ENCODE peak calls at places on chromosomes 2 and 18, in four cellular contexts. One of them, this sample, is unnamed.

GRCh38 chr2:241974851-241975592 is 105.5 kb downstream of the RTP5 start:
- DNase-seq in K562: no peak
- DNase-seq in GM23338: no peak
- DNase-seq in neural progenitor cell: no peak
- DNase-seq in this sample: no peak

GRCh38 chr2:45647346-45647745 is 4.1 kb upstream of the PRKCE start:
- DNase-seq in K562: no peak
- DNase-seq in GM23338: no peak
- DNase-seq in neural progenitor cell: no peak
- DNase-seq in this sample: no peak

GRCh38 chr18:36130039-36130831 is 536 bp downstream of the ELP2 start:
- DNase-seq in K562: peak
- DNase-seq in GM23338: no peak
- DNase-seq in neural progenitor cell: no peak
- DNase-seq in this sample: no peak

GRCh38 chr2:173076557-173077345 is 1.1 kb downstream of the MAP3K20 start:
- DNase-seq in K562: peak
- DNase-seq in GM23338: peak
- DNase-seq in neural progenitor cell: peak
- DNase-seq in this sample: no peak

GRCh38 chr18:39414009-39414700 is 1848.6 kb upstream of the CELF4 start:
- DNase-seq in K562: no peak
- DNase-seq in GM23338: no peak
- DNase-seq in neural progenitor cell: no peak
- DNase-seq in this sample: peak

GRCh38 chr2:112713926-112714325 is 6.9 kb upstream of the NT5DC4 start:
- DNase-seq in K562: no peak
- DNase-seq in GM23338: no peak
- DNase-seq in neural progenitor cell: no peak
- DNase-seq in this sample: no peak

GRCh38 chr18:45386256-45386655 is 229.0 kb upstream of the SLC14A2 start:
- DNase-seq in K562: peak
- DNase-seq in GM23338: peak
- DNase-seq in neural progenitor cell: peak
- DNase-seq in this sample: no peak

GRCh38 chr18:78975699-78976098 is 3.9 kb upstream of the SALL3 start:
- DNase-seq in K562: no peak
- DNase-seq in GM23338: no peak
- DNase-seq in neural progenitor cell: no peak
- DNase-seq in this sample: no peak

GRCh38 chr2:39234754-39235153 is 9.0 kb downstream of the CDKL4 start:
- DNase-seq in K562: no peak
- DNase-seq in GM23338: no peak
- DNase-seq in neural progenitor cell: no peak
- DNase-seq in this sample: no peak

GRCh38 chr2:73850009-73850408 is 21.2 kb downstream of the STAMBP start:
- DNase-seq in K562: no peak
- DNase-seq in GM23338: no peak
- DNase-seq in neural progenitor cell: no peak
- DNase-seq in this sample: no peak

GRCh38 chr2:48332286-48332685 is 197.7 kb upstream of the STON1 start:
- DNase-seq in K562: peak
- DNase-seq in GM23338: no peak
- DNase-seq in neural progenitor cell: no peak
- DNase-seq in this sample: no peak

GRCh38 chr18:11783716-11784331 is 67.4 kb upstream of the CHMP1B start:
- DNase-seq in K562: no peak
- DNase-seq in GM23338: no peak
- DNase-seq in neural progenitor cell: no peak
- DNase-seq in this sample: no peak

GRCh38 chr2:112150447-112150846 is 12.3 kb downstream of the FBLN7 start:
- DNase-seq in K562: no peak
- DNase-seq in GM23338: no peak
- DNase-seq in neural progenitor cell: no peak
- DNase-seq in this sample: peak

GRCh38 chr2:39241588-39241987 is 2.2 kb downstream of the CDKL4 start:
- DNase-seq in K562: no peak
- DNase-seq in GM23338: peak
- DNase-seq in neural progenitor cell: no peak
- DNase-seq in this sample: no peak

GRCh38 chr2:74511104-74511989 is 2.9 kb upstream of the TLX2 start:
- DNase-seq in K562: no peak
- DNase-seq in GM23338: no peak
- DNase-seq in neural progenitor cell: no peak
- DNase-seq in this sample: no peak

GRCh38 chr2:172635548-172635947 is 79.7 kb downstream of the PDK1 start:
- DNase-seq in K562: no peak
- DNase-seq in GM23338: peak
- DNase-seq in neural progenitor cell: no peak
- DNase-seq in this sample: no peak

GRCh38 chr2:26034597-26035067 is 748 bp downstream of the RAB10 start:
- DNase-seq in K562: no peak
- DNase-seq in GM23338: peak
- DNase-seq in neural progenitor cell: peak
- DNase-seq in this sample: peak

GRCh38 chr18:51229328-51229727 is 31.8 kb upstream of the MEX3C start:
- DNase-seq in K562: no peak
- DNase-seq in GM23338: no peak
- DNase-seq in neural progenitor cell: no peak
- DNase-seq in this sample: no peak

GRCh38 chr2:54470241-54470938 is 14.3 kb downstream of the SPTBN1 start:
- DNase-seq in K562: no peak
- DNase-seq in GM23338: no peak
- DNase-seq in neural progenitor cell: no peak
- DNase-seq in this sample: no peak

GRCh38 chr2:193837368-193837767 is 1642.6 kb upstream of the TMEFF2 start:
- DNase-seq in K562: no peak
- DNase-seq in GM23338: no peak
- DNase-seq in neural progenitor cell: no peak
- DNase-seq in this sample: no peak

GRCh38 chr2:125167820-125168219 is 1142.7 kb downstream of the CNTNAP5 start:
- DNase-seq in K562: no peak
- DNase-seq in GM23338: no peak
- DNase-seq in neural progenitor cell: no peak
- DNase-seq in this sample: no peak

GRCh38 chr2:96464651-96465050 is 40.5 kb downstream of the NEURL3 start:
- DNase-seq in K562: no peak
- DNase-seq in GM23338: no peak
- DNase-seq in neural progenitor cell: no peak
- DNase-seq in this sample: no peak

GRCh38 chr2:134773372-134774073 is 54.7 kb upstream of the TMEM163 start:
- DNase-seq in K562: no peak
- DNase-seq in GM23338: peak
- DNase-seq in neural progenitor cell: no peak
- DNase-seq in this sample: no peak

GRCh38 chr2:7018261-7018701 is 101.1 kb downstream of the RNF144A start:
- DNase-seq in K562: no peak
- DNase-seq in GM23338: no peak
- DNase-seq in neural progenitor cell: no peak
- DNase-seq in this sample: no peak

GRCh38 chr18:48222118-48222517 is 187.1 kb downstream of the ZBTB7C start:
- DNase-seq in K562: no peak
- DNase-seq in GM23338: no peak
- DNase-seq in neural progenitor cell: no peak
- DNase-seq in this sample: peak

GRCh38 chr18:13612111-13612997 is 114.0 kb downstream of the FAM210A start:
- DNase-seq in K562: no peak
- DNase-seq in GM23338: no peak
- DNase-seq in neural progenitor cell: no peak
- DNase-seq in this sample: no peak

GRCh38 chr2:29629495-29629894 is 291.9 kb downstream of the ALK start:
- DNase-seq in K562: no peak
- DNase-seq in GM23338: no peak
- DNase-seq in neural progenitor cell: no peak
- DNase-seq in this sample: no peak

GRCh38 chr2:8625399-8626283 is 56.2 kb upstream of the ID2 start:
- DNase-seq in K562: no peak
- DNase-seq in GM23338: no peak
- DNase-seq in neural progenitor cell: no peak
- DNase-seq in this sample: no peak

GRCh38 chr2:174776686-174777085 is 12.4 kb upstream of the CHRNA1 start:
- DNase-seq in K562: no peak
- DNase-seq in GM23338: no peak
- DNase-seq in neural progenitor cell: no peak
- DNase-seq in this sample: no peak
- TF ChIP-seq EZH2 in K562: no peak
- TF ChIP-seq EZH2 in GM23338: no peak
- TF ChIP-seq EZH2 in neural progenitor cell: no peak
- TF ChIP-seq EZH2 in this sample: no peak

GRCh38 chr2:157055660-157056199 is 201.8 kb upstream of the GALNT5 start:
- DNase-seq in K562: no peak
- DNase-seq in GM23338: no peak
- DNase-seq in neural progenitor cell: no peak
- DNase-seq in this sample: no peak

GRCh38 chr2:157056200-157056676 is 201.3 kb upstream of the GALNT5 start:
- DNase-seq in K562: no peak
- DNase-seq in GM23338: no peak
- DNase-seq in neural progenitor cell: no peak
- DNase-seq in this sample: no peak

GRCh38 chr2:157061799-157062198 is 195.7 kb upstream of the GALNT5 start:
- DNase-seq in K562: no peak
- DNase-seq in GM23338: no peak
- DNase-seq in neural progenitor cell: no peak
- DNase-seq in this sample: no peak

GRCh38 chr2:157058161-157058560 is 199.3 kb upstream of the GALNT5 start:
- DNase-seq in K562: no peak
- DNase-seq in GM23338: no peak
- DNase-seq in neural progenitor cell: no peak
- DNase-seq in this sample: no peak

GRCh38 chr2:157059036-157059435 is 198.5 kb upstream of the GALNT5 start:
- DNase-seq in K562: no peak
- DNase-seq in GM23338: no peak
- DNase-seq in neural progenitor cell: no peak
- DNase-seq in this sample: no peak
- TF ChIP-seq EZH2 in K562: no peak
- TF ChIP-seq EZH2 in GM23338: no peak
- TF ChIP-seq EZH2 in neural progenitor cell: no peak
- TF ChIP-seq EZH2 in this sample: no peak

GRCh38 chr2:5692561-5693287 is 540 bp downstream of the SOX11 start:
- DNase-seq in K562: no peak
- DNase-seq in GM23338: peak
- DNase-seq in neural progenitor cell: no peak
- DNase-seq in this sample: no peak

GRCh38 chr2:5694016-5694690 is 2.0 kb downstream of the SOX11 start:
- DNase-seq in K562: no peak
- DNase-seq in GM23338: peak
- DNase-seq in neural progenitor cell: peak
- DNase-seq in this sample: no peak

GRCh38 chr2:5695641-5696350 is 3.6 kb downstream of the SOX11 start:
- DNase-seq in K562: no peak
- DNase-seq in GM23338: peak
- DNase-seq in neural progenitor cell: peak
- DNase-seq in this sample: no peak

GRCh38 chr2:5691659-5692529 is at the start of gene SOX11:
- DNase-seq in K562: no peak
- DNase-seq in GM23338: peak
- DNase-seq in neural progenitor cell: peak
- DNase-seq in this sample: no peak

DNA sequence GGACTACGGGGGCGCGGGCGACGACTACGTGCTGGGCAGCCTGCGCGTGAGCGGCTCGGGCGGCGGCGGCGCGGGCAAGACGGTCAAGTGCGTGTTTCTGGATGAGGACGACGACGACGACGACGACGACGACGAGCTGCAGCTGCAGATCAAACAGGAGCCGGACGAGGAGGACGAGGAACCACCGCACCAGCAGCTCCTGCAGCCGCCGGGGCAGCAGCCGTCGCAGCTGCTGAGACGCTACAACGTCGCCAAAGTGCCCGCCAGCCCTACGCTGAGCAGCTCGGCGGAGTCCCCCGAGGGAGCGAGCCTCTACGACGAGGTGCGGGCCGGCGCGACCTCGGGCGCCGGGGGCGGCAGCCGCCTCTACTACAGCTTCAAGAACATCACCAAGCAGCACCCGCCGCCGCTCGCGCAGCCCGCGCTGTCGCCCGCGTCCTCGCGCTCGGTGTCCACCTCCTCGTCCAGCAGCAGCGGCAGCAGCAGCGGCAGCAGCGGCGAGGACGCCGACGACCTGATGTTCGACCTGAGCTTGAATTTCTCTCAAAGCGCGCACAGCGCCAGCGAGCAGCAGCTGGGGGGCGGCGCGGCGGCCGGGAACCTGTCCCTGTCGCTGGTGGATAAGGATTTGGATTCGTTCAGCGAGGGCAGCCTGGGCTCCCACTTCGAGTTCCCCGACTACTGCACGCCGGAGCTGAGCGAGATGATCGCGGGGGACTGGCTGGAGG is 1.3 kb downstream of the SOX11 start:
- DNase-seq in K562: no peak
- DNase-seq in GM23338: peak
- DNase-seq in neural progenitor cell: peak
- DNase-seq in this sample: no peak
- TF ChIP-seq EZH2 in K562: no peak
- TF ChIP-seq EZH2 in GM23338: no peak
- TF ChIP-seq EZH2 in neural progenitor cell: no peak
- TF ChIP-seq EZH2 in this sample: no peak

GRCh38 chr2:20667531-20668401 is 822 bp downstream of the GDF7 start:
- DNase-seq in K562: no peak
- DNase-seq in GM23338: peak
- DNase-seq in neural progenitor cell: peak
- DNase-seq in this sample: no peak

GRCh38 chr2:20667151-20667530 is 197 bp downstream of the GDF7 start:
- DNase-seq in K562: peak
- DNase-seq in GM23338: no peak
- DNase-seq in neural progenitor cell: peak
- DNase-seq in this sample: no peak

GRCh38 chr2:20665261-20666113 is 1.5 kb upstream of the GDF7 start:
- DNase-seq in K562: no peak
- DNase-seq in GM23338: peak
- DNase-seq in neural progenitor cell: peak
- DNase-seq in this sample: no peak

GRCh38 chr2:20666114-20666363 is 905 bp upstream of the GDF7 start:
- DNase-seq in K562: no peak
- DNase-seq in GM23338: peak
- DNase-seq in neural progenitor cell: no peak
- DNase-seq in this sample: no peak

GRCh38 chr2:20666364-20667150 is at the start of gene GDF7:
- DNase-seq in K562: peak
- DNase-seq in GM23338: peak
- DNase-seq in neural progenitor cell: peak
- DNase-seq in this sample: no peak
- TF ChIP-seq EZH2 in K562: no peak
- TF ChIP-seq EZH2 in GM23338: peak
- TF ChIP-seq EZH2 in neural progenitor cell: peak
- TF ChIP-seq EZH2 in this sample: no peak

This sample was measured in PC-9.